ENCODE peak calls at places on chromosomes 7 and 10, in seven cellular contexts. One of them, this sample, is unnamed.

GRCh38 chr7:114953724-114954123 is 31.8 kb downstream of the MDFIC start:
- DNase-seq in lower lobe of right lung: no peak
- DNase-seq in transverse colon: no peak
- DNase-seq in posterior vena cava: no peak
- DNase-seq in GM13977: no peak
- DNase-seq in right cardiac atrium: no peak
- DNase-seq in iPS-NIHi11: no peak
- DNase-seq in this sample: no peak

GRCh38 chr10:119209050-119209735 is 1.8 kb downstream of the GRK5 start:
- DNase-seq in lower lobe of right lung: peak
- DNase-seq in transverse colon: peak
- DNase-seq in posterior vena cava: no peak
- DNase-seq in GM13977: peak
- DNase-seq in right cardiac atrium: peak
- DNase-seq in iPS-NIHi11: peak
- DNase-seq in this sample: peak

GRCh38 chr7:121302214-121302745 is 26.5 kb upstream of the WNT16 start:
- DNase-seq in lower lobe of right lung: no peak
- DNase-seq in transverse colon: no peak
- DNase-seq in posterior vena cava: no peak
- DNase-seq in GM13977: no peak
- DNase-seq in right cardiac atrium: no peak
- DNase-seq in iPS-NIHi11: no peak
- DNase-seq in this sample: no peak

GRCh38 chr10:15719062-15719898 is 442 bp downstream of the ITGA8 start:
- DNase-seq in lower lobe of right lung: no peak
- DNase-seq in transverse colon: peak
- DNase-seq in posterior vena cava: no peak
- DNase-seq in GM13977: peak
- DNase-seq in right cardiac atrium: peak
- DNase-seq in iPS-NIHi11: peak
- DNase-seq in this sample: no peak

GRCh38 chr10:1190052-1190395 is 133.8 kb downstream of the WDR37 start:
- DNase-seq in lower lobe of right lung: peak
- DNase-seq in transverse colon: no peak
- DNase-seq in posterior vena cava: peak
- DNase-seq in GM13977: no peak
- DNase-seq in right cardiac atrium: no peak
- DNase-seq in iPS-NIHi11: no peak
- DNase-seq in this sample: no peak

GRCh38 chr7:2802504-2803341 is 41.4 kb downstream of the GNA12 start:
- DNase-seq in lower lobe of right lung: no peak
- DNase-seq in transverse colon: no peak
- DNase-seq in posterior vena cava: no peak
- DNase-seq in GM13977: no peak
- DNase-seq in right cardiac atrium: peak
- DNase-seq in iPS-NIHi11: no peak
- DNase-seq in this sample: peak

GRCh38 chr10:84178387-84178697 is 4.7 kb downstream of the GPR15LG start:
- DNase-seq in lower lobe of right lung: no peak
- DNase-seq in transverse colon: no peak
- DNase-seq in posterior vena cava: no peak
- DNase-seq in GM13977: peak
- DNase-seq in right cardiac atrium: no peak
- DNase-seq in iPS-NIHi11: no peak
- DNase-seq in this sample: no peak

GRCh38 chr7:108234281-108234680 is 104.1 kb upstream of the LAMB4 start:
- DNase-seq in lower lobe of right lung: no peak
- DNase-seq in transverse colon: no peak
- DNase-seq in posterior vena cava: no peak
- DNase-seq in GM13977: no peak
- DNase-seq in right cardiac atrium: no peak
- DNase-seq in iPS-NIHi11: no peak
- DNase-seq in this sample: peak

GRCh38 chr10:78248651-78249464 is 215.2 kb downstream of the RPS24 start:
- DNase-seq in lower lobe of right lung: no peak
- DNase-seq in transverse colon: no peak
- DNase-seq in posterior vena cava: no peak
- DNase-seq in GM13977: no peak
- DNase-seq in right cardiac atrium: peak
- DNase-seq in iPS-NIHi11: no peak
- DNase-seq in this sample: no peak

GRCh38 chr7:127349881-127350280 is 42.6 kb downstream of the ZNF800 start:
- DNase-seq in lower lobe of right lung: no peak
- DNase-seq in transverse colon: no peak
- DNase-seq in posterior vena cava: no peak
- DNase-seq in GM13977: no peak
- DNase-seq in right cardiac atrium: no peak
- DNase-seq in iPS-NIHi11: no peak
- DNase-seq in this sample: no peak

GRCh38 chr10:7354330-7355047 is 56.3 kb downstream of the SFMBT2 start:
- DNase-seq in lower lobe of right lung: no peak
- DNase-seq in transverse colon: no peak
- DNase-seq in posterior vena cava: no peak
- DNase-seq in GM13977: no peak
- DNase-seq in right cardiac atrium: no peak
- DNase-seq in iPS-NIHi11: no peak
- DNase-seq in this sample: no peak

GRCh38 chr10:33376976-33377657 is 42.6 kb upstream of the NRP1 start:
- DNase-seq in lower lobe of right lung: no peak
- DNase-seq in transverse colon: no peak
- DNase-seq in posterior vena cava: no peak
- DNase-seq in GM13977: no peak
- DNase-seq in right cardiac atrium: no peak
- DNase-seq in iPS-NIHi11: no peak
- DNase-seq in this sample: no peak

GRCh38 chr7:75611557-75612178 is 119.5 kb downstream of the SPDYE5 start:
- DNase-seq in lower lobe of right lung: peak
- DNase-seq in transverse colon: peak
- DNase-seq in posterior vena cava: peak
- DNase-seq in GM13977: no peak
- DNase-seq in right cardiac atrium: peak
- DNase-seq in iPS-NIHi11: peak
- DNase-seq in this sample: no peak

GRCh38 chr10:33876547-33877400 is 542.3 kb upstream of the NRP1 start:
- DNase-seq in lower lobe of right lung: no peak
- DNase-seq in transverse colon: peak
- DNase-seq in posterior vena cava: no peak
- DNase-seq in GM13977: no peak
- DNase-seq in right cardiac atrium: peak
- DNase-seq in iPS-NIHi11: no peak
- DNase-seq in this sample: peak

GRCh38 chr7:96017877-96018276 is 245.5 kb downstream of the DYNC1I1 start:
- DNase-seq in lower lobe of right lung: no peak
- DNase-seq in transverse colon: no peak
- DNase-seq in posterior vena cava: no peak
- DNase-seq in GM13977: no peak
- DNase-seq in right cardiac atrium: no peak
- DNase-seq in iPS-NIHi11: peak
- DNase-seq in this sample: peak

GRCh38 chr10:103265712-103266329 is 11.1 kb upstream of the INA start:
- DNase-seq in lower lobe of right lung: no peak
- DNase-seq in transverse colon: peak
- DNase-seq in posterior vena cava: peak
- DNase-seq in GM13977: peak
- DNase-seq in right cardiac atrium: peak
- DNase-seq in iPS-NIHi11: peak
- DNase-seq in this sample: peak

GRCh38 chr7:134420509-134421125 is 38.3 kb downstream of the AKR1B1 start:
- DNase-seq in lower lobe of right lung: no peak
- DNase-seq in transverse colon: peak
- DNase-seq in posterior vena cava: no peak
- DNase-seq in GM13977: peak
- DNase-seq in right cardiac atrium: no peak
- DNase-seq in iPS-NIHi11: peak
- DNase-seq in this sample: peak

GRCh38 chr10:1323951-1324350 is 267.8 kb downstream of the WDR37 start:
- DNase-seq in lower lobe of right lung: no peak
- DNase-seq in transverse colon: no peak
- DNase-seq in posterior vena cava: no peak
- DNase-seq in GM13977: no peak
- DNase-seq in right cardiac atrium: no peak
- DNase-seq in iPS-NIHi11: no peak
- DNase-seq in this sample: no peak

GRCh38 chr7:95608344-95609173 is 12.2 kb upstream of the PDK4 start:
- DNase-seq in lower lobe of right lung: peak
- DNase-seq in transverse colon: peak
- DNase-seq in posterior vena cava: peak
- DNase-seq in GM13977: peak
- DNase-seq in right cardiac atrium: peak
- DNase-seq in iPS-NIHi11: peak
- DNase-seq in this sample: peak

GRCh38 chr10:131142446-131143380 is 168.8 kb downstream of the TCERG1L start:
- DNase-seq in lower lobe of right lung: no peak
- DNase-seq in transverse colon: no peak
- DNase-seq in posterior vena cava: peak
- DNase-seq in GM13977: no peak
- DNase-seq in right cardiac atrium: no peak
- DNase-seq in iPS-NIHi11: peak
- DNase-seq in this sample: no peak

GRCh38 chr10:103244663-103245271 is 920 bp upstream of the RPEL1 start:
- DNase-seq in lower lobe of right lung: peak
- DNase-seq in transverse colon: peak
- DNase-seq in posterior vena cava: no peak
- DNase-seq in GM13977: peak
- DNase-seq in right cardiac atrium: peak
- DNase-seq in iPS-NIHi11: peak
- DNase-seq in this sample: peak

GRCh38 chr10:114437456-114438292 is 33.4 kb upstream of the AFAP1L2 start:
- DNase-seq in lower lobe of right lung: no peak
- DNase-seq in transverse colon: no peak
- DNase-seq in posterior vena cava: no peak
- DNase-seq in GM13977: peak
- DNase-seq in right cardiac atrium: no peak
- DNase-seq in iPS-NIHi11: peak
- DNase-seq in this sample: peak

This sample was measured in small intestine.